ENCODE peak calls at places on chromosome 9, in nine cellular contexts. I, T, Z, J, P, A, N, G and Q are unnamed samples.
A peak's percentile ranks its signal among the peaks of the same experiment; 100 is the strongest.

GRCh38 chr9:96383165-96383939 is at the start of gene SLC35D2:
- DNase-seq in I (no peak), T (peak; percentile 89), Z (no peak), J (no peak), P (peak; percentile 60), A (peak; percentile 16), N (peak; percentile 88), G (peak; percentile 78), Q (peak; percentile 31)

GRCh38 chr9:124259273-124260078 is 1.7 kb downstream of the NEK6 start:
- DNase-seq in I (no peak), T (peak; percentile 90), Z (no peak), J (peak; percentile 54), P (peak; percentile 93), A (peak; percentile 68), N (no peak), G (peak; percentile 90), Q (peak; percentile 83)

GRCh38 chr9:38419216-38419615 is 5.0 kb downstream of the IGFBPL1 start:
- DNase-seq in I (no peak), T (no peak), Z (no peak), J (no peak), P (no peak), A (no peak), N (peak; percentile 48), G (no peak), Q (no peak)

GRCh38 chr9:23543420-23543819 is 282.6 kb downstream of the ELAVL2 start:
- DNase-seq in I (no peak), T (no peak), Z (no peak), J (no peak), P (peak; percentile 50), A (no peak), N (no peak), G (no peak), Q (no peak)

GRCh38 chr9:95606951-95607350 is 90.2 kb upstream of the PTCH1 start:
- DNase-seq in I (no peak), T (no peak), Z (no peak), J (no peak), P (no peak), A (no peak), N (no peak), G (no peak), Q (no peak)

GRCh38 chr9:108636023-108636422 is 219.8 kb downstream of the ACTL7B start:
- DNase-seq in I (no peak), T (no peak), Z (no peak), J (peak; percentile 16), P (no peak), A (no peak), N (peak; percentile 52), G (no peak), Q (no peak)

GRCh38 chr9:112278152-112278551 is 55.3 kb downstream of the PTBP3 start:
- DNase-seq in I (no peak), T (no peak), Z (no peak), J (no peak), P (peak; percentile 16), A (no peak), N (no peak), G (peak; percentile 32), Q (no peak)

GRCh38 chr9:122791872-122792669 is 3.3 kb downstream of the OR5C1 start:
- DNase-seq in I (no peak), T (no peak), Z (no peak), J (no peak), P (no peak), A (no peak), N (no peak), G (no peak), Q (no peak)

GRCh38 chr9:106333487-106333886 is 529.5 kb upstream of the ZNF462 start:
- DNase-seq in I (no peak), T (no peak), Z (no peak), J (no peak), P (no peak), A (no peak), N (no peak), G (no peak), Q (no peak)

GRCh38 chr9:7056237-7056636 is 298.5 kb downstream of the KDM4C start:
- DNase-seq in I (no peak), T (no peak), Z (no peak), J (no peak), P (no peak), A (no peak), N (no peak), G (no peak), Q (no peak)

GRCh38 chr9:73199886-73200285 is 48.2 kb downstream of the ANXA1 start:
- DNase-seq in I (no peak), T (no peak), Z (no peak), J (peak; percentile 43), P (no peak), A (no peak), N (peak; percentile 57), G (no peak), Q (no peak)

GRCh38 chr9:80485420-80485819 is 913.7 kb downstream of the TLE4 start:
- DNase-seq in I (no peak), T (no peak), Z (no peak), J (no peak), P (no peak), A (no peak), N (no peak), G (no peak), Q (no peak)

GRCh38 chr9:100884518-100884917 is 144.0 kb upstream of the PLPPR1 start:
- DNase-seq in I (no peak), T (no peak), Z (no peak), J (no peak), P (no peak), A (no peak), N (peak; percentile 16), G (no peak), Q (no peak)

GRCh38 chr9:69223605-69224004 is 49.5 kb downstream of the TJP2 start:
- DNase-seq in I (peak; percentile 44), T (no peak), Z (no peak), J (peak; percentile 28), P (peak; percentile 76), A (peak; percentile 74), N (peak; percentile 92), G (peak; percentile 77), Q (no peak)

GRCh38 chr9:98811051-98811650 is 3.7 kb downstream of the GALNT12 start:
- DNase-seq in I (no peak), T (no peak), Z (no peak), J (no peak), P (peak; percentile 94), A (peak; percentile 84), N (no peak), G (peak; percentile 78), Q (no peak)

GRCh38 chr9:129258823-129259301 is 80.8 kb upstream of the IER5L start:
- DNase-seq in I (no peak), T (peak; percentile 60), Z (no peak), J (no peak), P (no peak), A (no peak), N (no peak), G (no peak), Q (no peak)

GRCh38 chr9:76365028-76365427 is 29.2 kb downstream of the RFK start:
- DNase-seq in I (no peak), T (no peak), Z (no peak), J (no peak), P (peak; percentile 78), A (peak; percentile 28), N (peak; percentile 5), G (peak; percentile 41), Q (no peak)

GRCh38 chr9:100455470-100455869 is 17.5 kb upstream of the TMEFF1 start:
- DNase-seq in I (no peak), T (no peak), Z (no peak), J (no peak), P (peak; percentile 46), A (no peak), N (no peak), G (peak; percentile 47), Q (no peak)

GRCh38 chr9:132125944-132126720 is 35.7 kb upstream of the NTNG2 start:
- DNase-seq in I (no peak), T (no peak), Z (no peak), J (no peak), P (no peak), A (no peak), N (no peak), G (no peak), Q (no peak)

GRCh38 chr9:121182976-121183375 is 18.7 kb downstream of the RAB14 start:
- DNase-seq in I (no peak), T (no peak), Z (no peak), J (no peak), P (no peak), A (no peak), N (no peak), G (no peak), Q (no peak)

GRCh38 chr9:121182437-121182836 is 19.2 kb downstream of the RAB14 start:
- DNase-seq in I (no peak), T (no peak), Z (no peak), J (no peak), P (no peak), A (no peak), N (no peak), G (no peak), Q (no peak)

GRCh38 chr9:121184463-121184862 is 17.2 kb downstream of the RAB14 start:
- DNase-seq in I (no peak), T (no peak), Z (no peak), J (no peak), P (no peak), A (no peak), N (no peak), G (no peak), Q (no peak)

GRCh38 chr9:121185178-121185745 is 16.4 kb downstream of the RAB14 start:
- DNase-seq in I (no peak), T (no peak), Z (no peak), J (no peak), P (no peak), A (no peak), N (no peak), G (no peak), Q (no peak)

GRCh38 chr9:121183666-121184423 is 17.8 kb downstream of the RAB14 start:
- DNase-seq in I (no peak), T (no peak), Z (no peak), J (no peak), P (peak; percentile 17), A (no peak), N (no peak), G (no peak), Q (no peak)
- H3K27ac ChIP-seq in I (no peak overlapping the region), T (no peak overlapping the region), Z (no peak overlapping the region), J (no peak overlapping the region), P (no peak overlapping the region), A (no peak overlapping the region), N (no peak overlapping the region), G (peak overlapping the region; percentile 78), Q (no peak overlapping the region)

GRCh38 chr9:114488398-114489129 is 16.7 kb downstream of the WHRN start:
- DNase-seq in I (no peak), T (no peak), Z (no peak), J (no peak), P (no peak), A (no peak), N (no peak), G (no peak), Q (no peak)
- H3K4me3 ChIP-seq in I (no peak overlapping the region), T (no peak overlapping the region), Z (no peak overlapping the region), J (no peak overlapping the region), P (no peak overlapping the region), A (no peak overlapping the region), N (no peak overlapping the region), G (no peak overlapping the region), Q (no peak overlapping the region)

GRCh38 chr9:114167591-114168091 is 12.3 kb downstream of the COL27A1 start:
- DNase-seq in I (no peak), T (no peak), Z (no peak), J (no peak), P (no peak), A (no peak), N (no peak), G (no peak), Q (no peak)
- H3K27ac ChIP-seq in I (no peak overlapping the region), T (no peak overlapping the region), Z (no peak overlapping the region), J (no peak overlapping the region), P (no peak overlapping the region), A (no peak overlapping the region), N (no peak overlapping the region), G (no peak overlapping the region), Q (no peak overlapping the region)

GRCh38 chr9:89602978-89603628 is 1.7 kb upstream of the GADD45G start:
- DNase-seq in I (peak; percentile 92), T (peak; percentile 96), Z (peak; percentile 46), J (peak; percentile 74), P (peak; percentile 73), A (peak; percentile 76), N (peak; percentile 97), G (peak; percentile 87), Q (peak; percentile 88)
- H3K4me3 ChIP-seq in I (peak overlapping the region; percentile 73), T (peak overlapping the region; percentile 44), Z (peak overlapping the region; percentile 83), J (peak overlapping the region; percentile 34), P (no peak overlapping the region), A (no peak overlapping the region), N (peak overlapping the region; percentile 94), G (peak overlapping the region; percentile 7), Q (peak overlapping the region; percentile 1)